ENCODE peak calls at places on chromosomes 16 and 17, in five cellular contexts. One of them, this sample, is unnamed.

GRCh38 chr17:71438631-71439146 is 682.1 kb upstream of the SOX9 start:
- DNase-seq in activated effector memory CD4-positive, alpha-beta T cell treated with anti-CD3 and anti-CD28 coated beads, Interleukin-2, amount 50 U/mL, for 16 hours: no peak
- DNase-seq in posterior vena cava: no peak
- DNase-seq in OCI-LY7: no peak
- DNase-seq in GM12878: no peak
- DNase-seq in this sample: no peak

GRCh38 chr16:22786691-22787090 is 27.3 kb upstream of the HS3ST2 start:
- DNase-seq in posterior vena cava: no peak
- DNase-seq in activated effector memory CD4-positive, alpha-beta T cell treated with anti-CD3 and anti-CD28 coated beads, Interleukin-2, amount 50 U/mL, for 16 hours: no peak
- DNase-seq in OCI-LY7: no peak
- DNase-seq in GM12878: no peak
- DNase-seq in this sample: no peak

GRCh38 chr16:29760567-29761279 is 14.9 kb upstream of the C16orf54 start:
- DNase-seq in activated effector memory CD4-positive, alpha-beta T cell treated with anti-CD3 and anti-CD28 coated beads, Interleukin-2, amount 50 U/mL, for 16 hours: no peak
- DNase-seq in GM12878: no peak
- DNase-seq in OCI-LY7: no peak
- DNase-seq in posterior vena cava: no peak
- DNase-seq in this sample: no peak

GRCh38 chr17:29151567-29151966 is 28.6 kb downstream of the MYO18A start:
- DNase-seq in GM12878: no peak
- DNase-seq in OCI-LY7: no peak
- DNase-seq in posterior vena cava: no peak
- DNase-seq in activated effector memory CD4-positive, alpha-beta T cell treated with anti-CD3 and anti-CD28 coated beads, Interleukin-2, amount 50 U/mL, for 16 hours: no peak
- DNase-seq in this sample: no peak

GRCh38 chr16:79821911-79822310 is 221.4 kb upstream of the MAF start:
- DNase-seq in posterior vena cava: no peak
- DNase-seq in OCI-LY7: no peak
- DNase-seq in activated effector memory CD4-positive, alpha-beta T cell treated with anti-CD3 and anti-CD28 coated beads, Interleukin-2, amount 50 U/mL, for 16 hours: no peak
- DNase-seq in GM12878: no peak
- DNase-seq in this sample: no peak

GRCh38 chr17:57369509-57369945 is 113.2 kb downstream of the MSI2 start:
- DNase-seq in GM12878: no peak
- DNase-seq in OCI-LY7: no peak
- DNase-seq in activated effector memory CD4-positive, alpha-beta T cell treated with anti-CD3 and anti-CD28 coated beads, Interleukin-2, amount 50 U/mL, for 16 hours: no peak
- DNase-seq in posterior vena cava: no peak
- DNase-seq in this sample: no peak

GRCh38 chr17:16926591-16927451 is 45.1 kb downstream of the TNFRSF13B start:
- DNase-seq in GM12878: no peak
- DNase-seq in OCI-LY7: no peak
- DNase-seq in posterior vena cava: peak
- DNase-seq in activated effector memory CD4-positive, alpha-beta T cell treated with anti-CD3 and anti-CD28 coated beads, Interleukin-2, amount 50 U/mL, for 16 hours: peak
- DNase-seq in this sample: no peak

GRCh38 chr17:47762733-47763132 is 29.7 kb downstream of the TBX21 start:
- DNase-seq in activated effector memory CD4-positive, alpha-beta T cell treated with anti-CD3 and anti-CD28 coated beads, Interleukin-2, amount 50 U/mL, for 16 hours: no peak
- DNase-seq in posterior vena cava: no peak
- DNase-seq in OCI-LY7: no peak
- DNase-seq in GM12878: no peak
- DNase-seq in this sample: no peak

GRCh38 chr16:2422123-2422867 is 7.0 kb upstream of the CCNF start:
- DNase-seq in GM12878: no peak
- DNase-seq in activated effector memory CD4-positive, alpha-beta T cell treated with anti-CD3 and anti-CD28 coated beads, Interleukin-2, amount 50 U/mL, for 16 hours: peak
- DNase-seq in posterior vena cava: no peak
- DNase-seq in OCI-LY7: peak
- DNase-seq in this sample: no peak

GRCh38 chr17:21164226-21165019 is 37.7 kb downstream of the DHRS7B start:
- DNase-seq in activated effector memory CD4-positive, alpha-beta T cell treated with anti-CD3 and anti-CD28 coated beads, Interleukin-2, amount 50 U/mL, for 16 hours: no peak
- DNase-seq in posterior vena cava: no peak
- DNase-seq in GM12878: no peak
- DNase-seq in OCI-LY7: peak
- DNase-seq in this sample: no peak

GRCh38 chr16:30698816-30699614 is at the start of gene SRCAP:
- DNase-seq in posterior vena cava: peak
- DNase-seq in OCI-LY7: peak
- DNase-seq in GM12878: peak
- DNase-seq in activated effector memory CD4-positive, alpha-beta T cell treated with anti-CD3 and anti-CD28 coated beads, Interleukin-2, amount 50 U/mL, for 16 hours: peak
- DNase-seq in this sample: peak

GRCh38 chr17:31008374-31009035 is 37.7 kb downstream of the RNF135 start:
- DNase-seq in activated effector memory CD4-positive, alpha-beta T cell treated with anti-CD3 and anti-CD28 coated beads, Interleukin-2, amount 50 U/mL, for 16 hours: peak
- DNase-seq in posterior vena cava: peak
- DNase-seq in OCI-LY7: peak
- DNase-seq in GM12878: no peak
- DNase-seq in this sample: peak

This sample was measured in breast epithelium.